ENCODE peak calls at places on chromosomes 7 and 10, in six cellular contexts. R is transverse colon, K is midbrain, Z is HT-29, M is H54, S is C1 segment of cervical spinal cord. B is an unnamed sample.

GRCh38 chr7:143279186-143280098 is 5.3 kb upstream of the TMEM139 start:
- DNase-seq in R (no peak), K (peak), Z (peak), M (peak), S (no peak), B (no peak)

GRCh38 chr7:43851796-43852195 is 17.5 kb downstream of the MRPS24 start:
- DNase-seq in R (no peak), K (no peak), Z (no peak), M (no peak), S (no peak), B (no peak)

GRCh38 chr10:125661942-125662515 is 20.9 kb downstream of the TEX36 start:
- DNase-seq in R (no peak), K (no peak), Z (no peak), M (peak), S (no peak), B (peak)

GRCh38 chr10:23063387-23064287 is 31.7 kb upstream of the MSRB2 start:
- DNase-seq in R (no peak), K (peak), Z (no peak), M (no peak), S (peak), B (no peak)

GRCh38 chr7:134552105-134552504 is 3.2 kb downstream of the AKR1B15 start:
- DNase-seq in R (peak), K (peak), Z (peak), M (no peak), S (no peak), B (no peak)

GRCh38 chr10:21290499-21291160 is 234.9 kb downstream of the SKIDA1 start:
- DNase-seq in R (no peak), K (no peak), Z (no peak), M (no peak), S (no peak), B (no peak)

GRCh38 chr7:102849079-102849478 is 63.7 kb upstream of the LRRC17 start:
- DNase-seq in R (no peak), K (no peak), Z (no peak), M (no peak), S (no peak), B (no peak)

GRCh38 chr10:121956111-121957061 is 18.6 kb downstream of the NSMCE4A start:
- DNase-seq in R (no peak), K (no peak), Z (no peak), M (peak), S (no peak), B (peak)

GRCh38 chr10:44731271-44731670 is 179.9 kb upstream of the TMEM72 start:
- DNase-seq in R (no peak), K (no peak), Z (no peak), M (no peak), S (no peak), B (no peak)

GRCh38 chr7:148941598-148942280 is 57.6 kb upstream of the EZH2 start:
- DNase-seq in R (peak), K (peak), Z (peak), M (no peak), S (peak), B (no peak)

GRCh38 chr7:40544277-40544723 is 409.5 kb downstream of the SUGCT start:
- DNase-seq in R (no peak), K (no peak), Z (no peak), M (no peak), S (no peak), B (no peak)

GRCh38 chr10:77413231-77413630 is 224.4 kb downstream of the KCNMA1 start:
- DNase-seq in R (no peak), K (no peak), Z (no peak), M (no peak), S (no peak), B (no peak)

GRCh38 chr10:124420254-124420653 is 1.5 kb upstream of the OAT start:
- DNase-seq in R (no peak), K (no peak), Z (no peak), M (no peak), S (no peak), B (no peak)

GRCh38 chr10:43931308-43931930 is 282.7 kb upstream of the ZNF32 start:
- DNase-seq in R (no peak), K (no peak), Z (no peak), M (peak), S (no peak), B (peak)

GRCh38 chr7:107233981-107234380 is 65.2 kb downstream of the HBP1 start:
- DNase-seq in R (no peak), K (no peak), Z (no peak), M (no peak), S (no peak), B (no peak)

GRCh38 chr10:68957284-68957615 is 1.3 kb downstream of the DDX21 start:
- DNase-seq in R (no peak), K (no peak), Z (no peak), M (no peak), S (no peak), B (no peak)

GRCh38 chr7:148978091-148978490 is 50.2 kb downstream of the PDIA4 start:
- DNase-seq in R (no peak), K (no peak), Z (no peak), M (no peak), S (no peak), B (no peak)

GRCh38 chr10:124696446-124697392 is 47.5 kb downstream of the FAM53B start:
- DNase-seq in R (no peak), K (no peak), Z (no peak), M (no peak), S (no peak), B (no peak)

GRCh38 chr10:73414230-73414981 is 548 bp upstream of the ANXA7 start:
- DNase-seq in R (peak), K (no peak), Z (peak), M (no peak), S (no peak), B (no peak)

GRCh38 chr10:63093227-63093626 is 39.9 kb upstream of the NRBF2 start:
- DNase-seq in R (no peak), K (no peak), Z (no peak), M (no peak), S (no peak), B (no peak)

GRCh38 chr7:39073432-39073831 is 95.7 kb downstream of the POU6F2 start:
- DNase-seq in R (no peak), K (no peak), Z (peak), M (no peak), S (peak), B (no peak)

GRCh38 chr10:18261063-18261462 is 120.8 kb downstream of the CACNB2 start:
- DNase-seq in R (no peak), K (no peak), Z (no peak), M (no peak), S (no peak), B (no peak)

GRCh38 chr10:50470345-50470744 is 153.4 kb downstream of the SGMS1 start:
- DNase-seq in R (no peak), K (no peak), Z (peak), M (no peak), S (no peak), B (no peak)

GRCh38 chr7:91826377-91826776 is 54.1 kb downstream of the MTERF1 start:
- DNase-seq in R (no peak), K (no peak), Z (no peak), M (no peak), S (no peak), B (no peak)

GRCh38 chr7:132113536-132114409 is 462.5 kb downstream of the PLXNA4 start:
- DNase-seq in R (no peak), K (no peak), Z (no peak), M (no peak), S (no peak), B (no peak)

GRCh38 chr10:73094986-73095478 is 1.6 kb downstream of the P4HA1 start:
- DNase-seq in R (no peak), K (no peak), Z (peak), M (no peak), S (no peak), B (no peak)

GRCh38 chr7:33107136-33108066 is 1.8 kb downstream of the RP9 start:
- DNase-seq in R (peak), K (peak), Z (peak), M (no peak), S (no peak), B (no peak)

GRCh38 chr7:7812112-7812511 is 93.7 kb upstream of the RPA3 start:
- DNase-seq in R (no peak), K (no peak), Z (no peak), M (no peak), S (no peak), B (no peak)

GRCh38 chr10:70494536-70494935 is 16.0 kb downstream of the PALD1 start:
- DNase-seq in R (no peak), K (no peak), Z (no peak), M (no peak), S (no peak), B (no peak)

GRCh38 chr7:67343566-67343965 is 346.9 kb downstream of the TYW1 start:
- DNase-seq in R (no peak), K (no peak), Z (no peak), M (no peak), S (no peak), B (no peak)

GRCh38 chr7:13908667-13909382 is 80.6 kb downstream of the ETV1 start:
- DNase-seq in R (no peak), K (no peak), Z (no peak), M (no peak), S (no peak), B (no peak)

GRCh38 chr7:45890902-45891461 is 2.7 kb downstream of the IGFBP1 start:
- DNase-seq in R (no peak), K (peak), Z (peak), M (no peak), S (no peak), B (no peak)

GRCh38 chr10:103451091-103451801 is 924 bp downstream of the CALHM2 start:
- DNase-seq in R (peak), K (peak), Z (peak), M (peak), S (peak), B (no peak)

GRCh38 chr7:30682131-30683083 is at the start of gene CRHR2:
- DNase-seq in R (no peak), K (no peak), Z (no peak), M (no peak), S (no peak), B (no peak)

GRCh38 chr7:17411922-17412321 is 113.5 kb downstream of the AHR start:
- DNase-seq in R (no peak), K (no peak), Z (no peak), M (no peak), S (no peak), B (no peak)

B was measured in non-pigmented ciliary epithelial cell.